ENCODE peak calls at places on chromosomes 2 and 18, in ten cellular contexts. N is tibial nerve, K is IMR-90, Y is tibial artery, W is ovary, P is spleen, Z is lung, I is OCI-LY7, H is cardiac muscle cell, J is left lung. F is an unnamed sample.

GRCh38 chr2:68316091-68316490 is 3.7 kb downstream of the CNRIP1 start:
- DNase-seq in K (no peak), I (peak; percentile 13), N (no peak), Z (no peak), H (no peak), Y (no peak), W (no peak), J (no peak), P (no peak), F (no peak)

GRCh38 chr2:161312996-161313395 is 4.8 kb downstream of the PSMD14 start:
- DNase-seq in K (peak; percentile 38), I (no peak), N (no peak), H (no peak), W (no peak), Z (no peak), J (no peak), P (no peak), Y (no peak), F (no peak)

GRCh38 chr2:182907081-182907830 is 40.8 kb upstream of the FRZB start:
- DNase-seq in K (peak; percentile 11), Z (no peak), N (no peak), H (no peak), I (no peak), P (no peak), Y (no peak), W (no peak), J (no peak), F (no peak)

GRCh38 chr2:157777425-157777824 is 98.7 kb downstream of the ACVR1 start:
- DNase-seq in K (peak; percentile 69), P (no peak), Y (no peak), H (peak; percentile 74), W (peak; percentile 49), Z (peak; percentile 47), I (peak; percentile 22), N (no peak), J (no peak), F (peak; percentile 68)

GRCh38 chr2:229416116-229416694 is 145.1 kb upstream of the PID1 start:
- DNase-seq in K (peak; percentile 47), P (no peak), J (peak; percentile 73), Y (peak; percentile 94), I (no peak), Z (peak; percentile 59), H (peak; percentile 96), W (peak; percentile 90), N (peak; percentile 79), F (peak; percentile 30)

GRCh38 chr18:78962098-78962497 is 17.5 kb upstream of the SALL3 start:
- DNase-seq in W (no peak), J (no peak), N (no peak), I (no peak), Z (no peak), H (no peak), K (no peak), Y (no peak), P (no peak), F (no peak)

GRCh38 chr18:54479365-54479764 is 111.7 kb upstream of the DYNAP start:
- DNase-seq in H (peak; percentile 1), Z (no peak), I (no peak), N (no peak), K (no peak), J (no peak), W (no peak), P (no peak), Y (no peak), F (no peak)

GRCh38 chr2:122663737-122664136 is 908.3 kb downstream of the TSN start:
- DNase-seq in H (no peak), Z (no peak), P (no peak), J (no peak), I (no peak), W (no peak), N (no peak), Y (no peak), K (no peak), F (no peak)

GRCh38 chr18:77059294-77059916 is 73.2 kb downstream of the MBP start:
- DNase-seq in W (no peak), Z (no peak), K (peak; percentile 76), P (no peak), N (no peak), Y (peak; percentile 61), H (peak; percentile 83), I (peak; percentile 55), J (no peak), F (peak; percentile 53)

GRCh38 chr2:241849616-241850543 is 8.8 kb downstream of the PDCD1 start:
- DNase-seq in H (no peak), W (no peak), J (no peak), Y (no peak), I (no peak), N (no peak), Z (no peak), K (no peak), P (no peak), F (no peak)

GRCh38 chr2:37180006-37180639 is 8.3 kb downstream of the SULT6B1 start:
- DNase-seq in W (no peak), Z (no peak), K (no peak), P (no peak), Y (no peak), I (peak; percentile 43), J (no peak), H (no peak), N (no peak), F (no peak)

DNA sequence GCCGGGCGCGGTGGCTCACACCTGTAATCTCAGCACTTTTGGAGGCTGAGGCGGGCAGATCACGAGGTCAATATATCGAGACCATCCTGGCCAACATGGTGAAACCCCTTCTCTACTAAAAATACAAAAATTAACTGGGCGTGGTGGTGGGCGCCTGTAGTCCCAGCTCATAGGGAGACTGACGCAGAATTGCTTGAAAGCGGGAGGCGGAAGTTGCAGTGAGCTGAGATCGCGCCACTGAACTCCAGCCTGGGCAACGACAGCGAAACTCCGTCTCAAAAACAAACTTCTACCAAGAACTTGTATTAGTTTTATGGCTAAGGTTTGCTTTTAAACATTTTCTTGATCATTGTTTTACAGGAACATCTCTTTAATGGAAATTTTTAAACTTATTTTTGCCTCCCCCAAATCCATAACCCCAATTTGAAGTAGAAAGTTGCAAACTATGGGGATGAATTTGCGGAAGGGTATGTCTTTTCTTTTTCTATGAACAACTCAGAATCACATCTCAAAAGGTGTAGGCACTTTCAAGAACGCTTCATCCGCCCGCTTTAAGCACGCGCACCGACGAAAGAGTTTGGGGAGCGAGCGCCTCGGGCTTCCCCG is 46.8 kb upstream of the PTMA start:
- DNase-seq in H (no peak), K (no peak), Z (no peak), N (no peak), P (no peak), I (no peak), J (no peak), Y (no peak), W (no peak), F (no peak)
- H3K4me3 ChIP-seq in H (no peak overlapping the region), K (peak overlapping the region; percentile 14), Z (peak overlapping the region; percentile 22), N (peak overlapping the region; percentile 59), P (peak overlapping the region; percentile 48), I (peak overlapping the region; percentile 59), J (peak overlapping the region; percentile 46), Y (peak overlapping the region; percentile 37), W (peak overlapping the region; percentile 47), F (no peak overlapping the region)

GRCh38 chr2:232322560-232323327 is 55.8 kb upstream of the ALPP start:
- DNase-seq in N (no peak), J (no peak), K (no peak), I (no peak), P (no peak), W (no peak), Z (no peak), H (no peak), Y (no peak), F (no peak)

GRCh38 chr2:232321156-232321816 is 57.3 kb upstream of the ALPP start:
- DNase-seq in N (no peak), Y (no peak), K (no peak), Z (no peak), P (no peak), H (no peak), I (no peak), W (no peak), J (no peak), F (no peak)

GRCh38 chr2:232321817-232322559 is 56.6 kb upstream of the ALPP start:
- DNase-seq in Z (no peak), I (no peak), N (no peak), Y (no peak), J (no peak), K (no peak), P (no peak), W (no peak), H (no peak), F (no peak)

GRCh38 chr2:232324778-232325177 is 53.8 kb upstream of the ALPP start:
- DNase-seq in N (no peak), Z (no peak), W (no peak), Y (no peak), J (no peak), I (no peak), K (no peak), H (no peak), P (peak; percentile 45), F (no peak)

GRCh38 chr2:232323328-232323650 is 55.3 kb upstream of the ALPP start:
- DNase-seq in J (no peak), K (no peak), P (no peak), W (no peak), I (no peak), Z (no peak), N (no peak), H (no peak), Y (no peak), F (no peak)
- H3K4me1 ChIP-seq in J (peaks cover 13% of the 10 kb centered on the region), K (no peaks in the 10 kb centered on the region), P (peaks cover 4% of the 10 kb centered on the region), W (peaks cover 13% of the 10 kb centered on the region), I (peaks cover 11% of the 10 kb centered on the region), Z (no peaks in the 10 kb centered on the region), N (no peaks in the 10 kb centered on the region), H (no peaks in the 10 kb centered on the region), Y (no peaks in the 10 kb centered on the region), F (peaks cover 32% of the 10 kb centered on the region)

GRCh38 chr2:219592721-219593120 is 4.9 kb upstream of the STK11IP start:
- DNase-seq in Z (no peak), N (no peak), J (no peak), W (no peak), Y (no peak), H (no peak), I (no peak), P (no peak), K (no peak), F (no peak)
- H3K4me3 ChIP-seq in Z (no peak overlapping the region), N (no peak overlapping the region), J (no peak overlapping the region), W (no peak overlapping the region), Y (no peak overlapping the region), H (no peak overlapping the region), I (no peak overlapping the region), P (no peak overlapping the region), K (no peak overlapping the region), F (no peak overlapping the region)

DNA sequence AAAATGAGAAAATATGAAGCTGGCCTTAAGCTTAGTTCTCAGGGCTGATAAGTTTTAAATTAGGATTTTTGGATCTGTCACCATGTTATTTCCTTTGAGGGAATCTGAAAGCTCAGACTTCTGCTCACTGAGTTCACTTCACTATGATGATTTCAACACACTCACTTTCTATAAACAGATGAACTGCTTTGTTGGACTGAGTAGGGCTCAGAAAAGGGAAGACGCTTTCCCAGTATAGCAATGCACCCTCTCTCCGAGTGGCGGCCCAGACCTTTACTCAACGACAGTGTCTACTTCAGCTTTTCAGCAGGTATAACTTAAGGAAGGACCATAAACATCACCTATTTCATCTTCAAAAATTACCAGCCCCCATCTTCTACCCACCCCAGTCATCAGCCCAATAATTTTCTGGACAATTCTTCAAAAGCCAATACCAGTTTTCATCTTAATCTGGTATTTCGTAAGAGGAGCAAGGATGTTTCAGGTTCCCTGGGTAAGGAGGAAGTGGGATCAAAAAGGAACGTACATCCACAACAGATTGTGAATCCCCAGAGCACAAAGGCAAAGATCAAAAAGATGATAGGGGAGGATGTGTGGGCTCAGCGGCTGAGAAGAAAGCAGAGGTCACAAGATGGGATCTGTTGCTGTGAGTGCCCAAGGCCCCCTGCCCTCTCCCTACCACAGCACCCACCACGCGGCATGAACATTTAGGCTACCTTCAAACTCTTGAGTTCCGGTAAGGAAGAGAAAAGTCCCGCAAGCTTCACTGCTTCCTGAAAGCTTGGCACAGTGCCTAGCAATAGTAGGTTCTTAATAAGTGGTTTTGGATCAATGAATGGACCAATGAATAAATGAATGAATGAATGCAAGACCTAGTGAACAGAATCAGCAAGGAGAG is 41.9 kb downstream of the LPIN2 start:
- DNase-seq in P (peak; percentile 88), I (no peak), N (no peak), K (peak; percentile 25), Y (no peak), Z (no peak), H (no peak), J (peak; percentile 57), W (no peak), F (no peak)
- H3K4me1 ChIP-seq in P (peaks cover 76% of the 10 kb centered on the region), I (peaks cover 25% of the 10 kb centered on the region), N (no peaks in the 10 kb centered on the region), K (peaks cover 12% of the 10 kb centered on the region), Y (no peaks in the 10 kb centered on the region), Z (peaks cover 19% of the 10 kb centered on the region), H (peaks cover 43% of the 10 kb centered on the region), J (peaks cover 91% of the 10 kb centered on the region), W (peaks cover 11% of the 10 kb centered on the region), F (peaks cover 66% of the 10 kb centered on the region)

F was measured in body of pancreas.